ENCODE peak calls at places on chromosomes 5 and 9, in nine cellular contexts. H is T-helper 1 cell; I is iris pigment epithelial cell; P is NCI-H1417; E is GM13976; O is H1; G is RWPE1; W is activated CD8-positive, alpha-beta T cell treated with anti-CD3 and anti-CD28 coated beads for 36 hours; S is nephron progenitor cell. A is an unnamed sample.

GRCh38 chr9:21796768-21797167 is 5.7 kb upstream of the MTAP start:
- DNase-seq in H (no peak), G (no peak), P (no peak), O (no peak), W (no peak), E (no peak), S (no peak), I (peak), A (no peak)

GRCh38 chr9:806285-807156 is 35.0 kb upstream of the DMRT1 start:
- DNase-seq in G (peak), P (peak), E (peak), O (no peak), W (no peak), S (no peak), I (peak), H (peak), A (no peak)

GRCh38 chr5:132473019-132473531 is 17.5 kb downstream of the IRF1 start:
- DNase-seq in S (no peak), G (no peak), E (peak), O (no peak), H (peak), W (peak), I (no peak), P (no peak), A (peak)

GRCh38 chr5:82794876-82795275 is 282.3 kb downstream of the TMEM167A start:
- DNase-seq in H (no peak), P (no peak), W (no peak), G (no peak), O (no peak), E (no peak), S (no peak), I (no peak), A (no peak)

GRCh38 chr5:151664694-151665583 is 21.8 kb downstream of the SPARC start:
- DNase-seq in O (no peak), H (no peak), E (no peak), W (no peak), G (peak), P (no peak), I (no peak), S (no peak), A (no peak)

GRCh38 chr9:131595771-131596743 is 50.7 kb downstream of the PRRT1B start:
- DNase-seq in I (no peak), W (no peak), P (no peak), H (no peak), E (no peak), G (no peak), O (no peak), S (no peak), A (no peak)

GRCh38 chr9:127838375-127839078 is 15.9 kb downstream of the ENG start:
- DNase-seq in W (no peak), S (peak), H (no peak), G (peak), E (no peak), O (no peak), I (peak), P (no peak), A (no peak)

GRCh38 chr5:18394154-18394804 is 760.0 kb downstream of the TAF11L14 start:
- DNase-seq in H (no peak), W (peak), E (peak), I (peak), O (peak), P (peak), S (peak), G (peak), A (no peak)

GRCh38 chr5:133967715-133968056 is 739 bp downstream of the C5orf15 start:
- DNase-seq in I (peak), O (no peak), G (peak), P (no peak), S (no peak), E (no peak), W (no peak), H (no peak), A (no peak)

GRCh38 chr5:44506561-44506960 is 117.3 kb upstream of the FGF10 start:
- DNase-seq in G (no peak), I (no peak), H (no peak), E (no peak), W (no peak), O (no peak), P (no peak), S (no peak), A (no peak)

GRCh38 chr5:171975262-171975876 is 31.1 kb downstream of the FBXW11 start:
- DNase-seq in P (peak), E (no peak), G (no peak), S (no peak), O (no peak), H (no peak), I (peak), W (no peak), A (no peak)

GRCh38 chr9:87147803-87148202 is 200.5 kb upstream of the GAS1 start:
- DNase-seq in E (no peak), S (no peak), O (no peak), I (no peak), W (no peak), P (no peak), H (no peak), G (no peak), A (no peak)

GRCh38 chr9:75382126-75382525 is 293.8 kb downstream of the OSTF1 start:
- DNase-seq in H (no peak), W (no peak), O (no peak), S (no peak), I (no peak), E (no peak), P (no peak), G (no peak), A (no peak)

GRCh38 chr5:94313188-94313587 is 305.2 kb downstream of the KIAA0825 start:
- DNase-seq in S (no peak), G (no peak), I (no peak), H (no peak), P (no peak), E (no peak), O (no peak), W (no peak), A (no peak)

GRCh38 chr5:141507387-141508091 is 18.7 kb downstream of the PCDHGC5 start:
- DNase-seq in W (no peak), G (no peak), E (no peak), O (no peak), P (no peak), S (peak), I (peak), H (no peak), A (no peak)

GRCh38 chr9:74784506-74784905 is 103.2 kb downstream of the TRPM6 start:
- DNase-seq in I (no peak), W (no peak), S (no peak), H (no peak), G (no peak), P (no peak), E (no peak), O (no peak), A (no peak)

GRCh38 chr5:134512661-134512999 is 12.8 kb upstream of the JADE2 start:
- DNase-seq in G (no peak), S (no peak), H (no peak), O (peak), P (no peak), W (no peak), I (no peak), E (no peak), A (no peak)

GRCh38 chr9:91908746-91909145 is 41.3 kb downstream of the ROR2 start:
- DNase-seq in G (no peak), I (peak), S (no peak), O (no peak), W (no peak), H (no peak), E (no peak), P (no peak), A (no peak)

GRCh38 chr9:137147091-137147792 is 8.3 kb downstream of the GRIN1 start:
- DNase-seq in O (no peak), P (no peak), W (no peak), H (no peak), E (no peak), S (no peak), I (no peak), G (no peak), A (no peak)

GRCh38 chr5:3456121-3456681 is 139.4 kb upstream of the IRX1 start:
- DNase-seq in S (no peak), O (no peak), W (no peak), G (peak), I (no peak), E (no peak), P (no peak), H (no peak), A (no peak)

GRCh38 chr9:3578786-3579185 is 53.0 kb upstream of the RFX3 start:
- DNase-seq in S (no peak), E (no peak), G (peak), H (no peak), W (peak), O (no peak), I (peak), P (no peak), A (no peak)

GRCh38 chr9:133979921-133980863 is 11.9 kb downstream of the VAV2 start:
- DNase-seq in G (no peak), E (no peak), W (no peak), P (no peak), I (no peak), O (no peak), H (no peak), S (no peak), A (no peak)

GRCh38 chr9:106443520-106443919 is 419.4 kb upstream of the ZNF462 start:
- DNase-seq in E (no peak), I (no peak), G (no peak), W (no peak), H (no peak), P (no peak), S (no peak), O (no peak), A (no peak)

GRCh38 chr5:145887976-145888574 is 15.3 kb upstream of the GRXCR2 start:
- DNase-seq in P (peak), S (peak), G (peak), O (peak), E (peak), W (peak), I (peak), H (no peak), A (no peak)

GRCh38 chr5:189976-190365 is 1.3 kb upstream of the LRRC14B start:
- DNase-seq in I (no peak), E (no peak), W (no peak), G (no peak), S (no peak), P (no peak), O (no peak), H (no peak), A (no peak)

GRCh38 chr5:100706796-100707195 is 171.6 kb downstream of the FAM174A start:
- DNase-seq in G (peak), W (no peak), O (no peak), P (peak), H (peak), S (no peak), I (peak), E (no peak), A (no peak)

GRCh38 chr5:143524338-143524929 is 120.9 kb upstream of the NR3C1 start:
- DNase-seq in H (no peak), G (no peak), O (no peak), E (no peak), P (no peak), I (no peak), W (no peak), S (no peak), A (no peak)

GRCh38 chr9:132595319-132595718 is 12.9 kb downstream of the BARHL1 start:
- DNase-seq in I (no peak), H (no peak), S (no peak), G (no peak), O (no peak), E (no peak), W (no peak), P (no peak), A (no peak)

A was measured in effector memory CD8-positive, alpha-beta T cell.